ENCODE peak calls at places on chromosomes 7 and 10, in five cellular contexts. S is GM20000, V is thoracic aorta, G is right atrium auricular region, X is heart right ventricle. M is an unnamed sample.

GRCh38 chr7:1735806-1736468 is 65.9 kb downstream of the ELFN1 start:
- DNase-seq in G (no peak), V (no peak), X (no peak), S (no peak), M (no peak)

GRCh38 chr7:66443946-66444345 is 184.7 kb upstream of the KCTD7 start:
- DNase-seq in G (no peak), X (no peak), V (no peak), S (no peak), M (no peak)

GRCh38 chr10:34723746-34724145 is 91.3 kb downstream of the PARD3 start:
- DNase-seq in X (no peak), S (peak), V (no peak), G (no peak), M (peak)

GRCh38 chr7:157791666-157792065 is 454.9 kb downstream of the DNAJB6 start:
- DNase-seq in G (no peak), S (no peak), V (no peak), X (no peak), M (no peak)

GRCh38 chr10:89352039-89352597 is 24.3 kb downstream of the IFIT3 start:
- DNase-seq in V (no peak), S (peak), X (no peak), G (peak), M (peak)

GRCh38 chr10:75788394-75789205 is 357.2 kb downstream of the LRMDA start:
- DNase-seq in X (no peak), V (no peak), G (no peak), S (no peak), M (no peak)

GRCh38 chr10:112475565-112476233 is 28.7 kb downstream of the VTI1A start:
- DNase-seq in X (no peak), S (no peak), G (no peak), V (no peak), M (no peak)

GRCh38 chr7:140698477-140698876 is 2.0 kb downstream of the NDUFB2 start:
- DNase-seq in S (no peak), V (no peak), G (no peak), X (peak), M (peak)

GRCh38 chr7:151408839-151409554 is 841 bp downstream of the WDR86 start:
- DNase-seq in V (no peak), G (no peak), X (no peak), S (no peak), M (no peak)

GRCh38 chr10:59098387-59098786 is 78.1 kb upstream of the PHYHIPL start:
- DNase-seq in S (no peak), X (no peak), V (no peak), G (no peak), M (no peak)

GRCh38 chr7:68186072-68186471 is 1189.4 kb downstream of the TYW1 start:
- DNase-seq in V (no peak), G (no peak), S (no peak), X (no peak), M (no peak)

GRCh38 chr10:61000769-61001730 is 57.1 kb upstream of the RHOBTB1 start:
- DNase-seq in X (peak), S (no peak), V (no peak), G (no peak), M (peak)

GRCh38 chr10:124266468-124267230 is 152.1 kb downstream of the OAT start:
- DNase-seq in V (no peak), S (no peak), X (no peak), G (no peak), M (no peak)

GRCh38 chr10:26573674-26574073 is 123.8 kb upstream of the PDSS1 start:
- DNase-seq in V (no peak), X (no peak), S (no peak), G (no peak), M (no peak)
- TF ChIP-seq CTCF in V (no peak), X (no peak), S (no peak), G (no peak), M (no peak)

GRCh38 chr10:119025336-119025735 is 4.2 kb upstream of the NANOS1 start:
- DNase-seq in G (peak), X (peak), S (no peak), V (peak), M (peak)
- TF ChIP-seq CTCF in G (no peak), X (no peak), S (no peak), V (no peak), M (no peak)

GRCh38 chr10:95906675-95907453 is 911 bp upstream of the CC2D2B start:
- DNase-seq in S (peak), G (peak), V (peak), X (no peak), M (peak)

GRCh38 chr10:95908450-95908849 is 675 bp downstream of the CC2D2B start:
- DNase-seq in V (no peak), X (no peak), G (no peak), S (no peak), M (no peak)

GRCh38 chr10:95907454-95908253 is at the start of gene CC2D2B:
- DNase-seq in X (peak), V (peak), G (peak), S (peak), M (peak)

GRCh38 chr10:95909591-95909990 is 1.8 kb downstream of the CC2D2B start:
- DNase-seq in S (no peak), V (no peak), G (no peak), X (no peak), M (no peak)
- TF ChIP-seq CTCF in S (no peak), V (no peak), G (no peak), X (no peak), M (no peak)

DNA sequence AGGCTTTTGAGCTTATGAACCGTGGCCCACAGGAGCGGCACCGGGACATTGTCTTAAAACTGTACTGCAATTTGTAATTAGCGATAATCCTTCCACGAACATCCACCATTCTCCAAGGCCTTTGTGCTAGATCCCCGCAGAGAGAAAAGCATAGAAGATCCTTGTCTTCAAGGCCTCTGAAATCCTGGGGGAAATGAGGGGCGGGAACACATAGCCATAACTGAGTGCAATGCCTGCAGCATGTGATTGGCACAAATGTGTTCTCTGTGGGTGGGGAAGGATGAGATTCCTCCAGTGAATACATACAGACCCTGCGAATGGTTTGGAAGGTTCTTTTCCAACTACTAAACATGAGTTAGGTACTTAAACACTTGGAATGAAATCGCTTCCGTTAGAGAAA is 25.9 kb upstream of the PROSER2 start:
- DNase-seq in X (no peak), S (no peak), G (no peak), V (no peak), M (no peak)
- TF ChIP-seq CTCF in X (no peak), S (no peak), G (no peak), V (no peak), M (no peak)